ENCODE peak calls at places on chromosomes 11 and 22, in nine cellular contexts. W, J, G, F, N, T, A, V and Q are unnamed samples. For H3K9me3, the result is how much of the 10 kb centered on the place peaks cover.

GRCh38 chr11:46278387-46279173 is 1.1 kb downstream of the CREB3L1 start:
- DNase-seq in W (no peak), J (no peak), G (no peak), F (no peak), N (no peak), T (no peak), A (no peak), V (no peak), Q (no peak)

GRCh38 chr11:128453444-128454336 is 133.7 kb downstream of the ETS1 start:
- DNase-seq in W (no peak), J (peak), G (peak), F (peak), N (no peak), T (peak), A (no peak), V (no peak), Q (no peak)

GRCh38 chr11:112871909-112872511 is 89.2 kb upstream of the NCAM1 start:
- DNase-seq in W (no peak), J (no peak), G (no peak), F (no peak), N (no peak), T (no peak), A (no peak), V (no peak), Q (no peak)

GRCh38 chr11:103532133-103532788 is 423.0 kb downstream of the DYNC2H1 start:
- DNase-seq in W (no peak), J (no peak), G (no peak), F (no peak), N (no peak), T (peak), A (no peak), V (no peak), Q (no peak)

GRCh38 chr11:34302046-34302921 is 55.5 kb downstream of the ABTB2 start:
- DNase-seq in W (no peak), J (no peak), G (no peak), F (no peak), N (no peak), T (peak), A (no peak), V (no peak), Q (no peak)

GRCh38 chr22:30079952-30080533 is at the start of gene HORMAD2:
- DNase-seq in W (no peak), J (no peak), G (peak), F (no peak), N (no peak), T (no peak), A (no peak), V (no peak), Q (no peak)

GRCh38 chr22:39526736-39527171 is 5.8 kb downstream of the RPS19BP1 start:
- DNase-seq in W (peak), J (no peak), G (no peak), F (no peak), N (no peak), T (no peak), A (no peak), V (no peak), Q (no peak)

GRCh38 chr11:9615031-9615451 is 41.6 kb downstream of the WEE1 start:
- DNase-seq in W (peak), J (no peak), G (no peak), F (no peak), N (no peak), T (no peak), A (no peak), V (no peak), Q (no peak)

GRCh38 chr11:124746621-124747243 is 5.3 kb downstream of the VSIG2 start:
- DNase-seq in W (peak), J (peak), G (peak), F (no peak), N (peak), T (peak), A (peak), V (peak), Q (peak)

DNA sequence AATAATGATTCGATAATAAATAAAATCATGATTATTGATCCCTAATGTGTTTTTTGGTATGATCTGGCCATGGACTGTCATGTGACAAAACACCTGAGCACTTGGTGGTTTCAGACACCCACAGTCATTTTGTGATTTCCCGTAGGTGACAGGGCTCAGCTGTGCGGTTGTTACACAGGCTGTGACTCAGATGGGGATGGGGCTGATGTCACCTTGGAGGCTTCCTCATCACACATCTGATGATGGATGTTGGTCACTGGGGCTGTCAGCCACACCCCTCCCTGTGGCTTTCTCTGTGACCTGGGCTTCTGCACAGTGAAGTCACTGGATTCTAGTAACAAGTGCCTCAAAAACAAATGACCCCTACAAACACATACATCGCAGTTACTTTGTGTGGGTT is 995.1 kb downstream of the BRD1 start:
- DNase-seq in W (no peak), J (no peak), G (no peak), F (no peak), N (no peak), T (no peak), A (no peak), V (no peak), Q (no peak)
- H3K9me3 ChIP-seq in W (under half), J (under half), G (under half), F (under half), N (under half), T (under half), A (under half), V (under half), Q (under half)

DNA sequence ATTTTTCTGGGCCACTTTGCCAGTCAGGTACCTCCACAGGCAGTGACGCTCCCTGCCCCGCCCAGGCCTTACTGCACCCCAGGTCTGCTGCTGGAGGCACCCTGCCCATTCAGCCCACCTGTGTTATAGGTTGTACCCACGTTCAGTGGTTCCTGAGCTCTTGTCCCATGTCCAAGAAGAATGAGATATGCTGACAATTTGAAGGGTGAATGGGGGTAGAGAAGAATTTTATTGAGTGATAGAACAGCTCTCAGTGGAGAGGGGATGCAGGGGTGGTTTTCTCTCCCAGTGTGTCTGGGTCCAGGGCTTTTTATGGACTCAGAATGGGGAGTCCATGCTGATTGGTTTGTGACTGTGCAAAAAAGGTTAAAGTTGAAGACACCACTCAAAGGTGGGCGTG is 149.7 kb downstream of the LDLRAD3 start:
- DNase-seq in W (no peak), J (no peak), G (no peak), F (no peak), N (no peak), T (no peak), A (no peak), V (no peak), Q (no peak)
- H3K9me3 ChIP-seq in W (under half), J (under half), G (under half), F (under half), N (under half), T (under half), A (under half), V (under half), Q (under half)

GRCh38 chr22:49461674-49462073 is 366.0 kb downstream of the BRD1 start:
- DNase-seq in W (no peak), J (no peak), G (no peak), F (no peak), N (no peak), T (no peak), A (no peak), V (no peak), Q (no peak)
- H3K9me3 ChIP-seq in W (under half), J (under half), G (under half), F (under half), N (under half), T (under half), A (under half), V (under half), Q (under half)

GRCh38 chr22:47220752-47221151 is 458.3 kb downstream of the TBC1D22A start:
- DNase-seq in W (no peak), J (no peak), G (no peak), F (no peak), N (no peak), T (no peak), A (no peak), V (no peak), Q (no peak)

GRCh38 chr22:47221840-47222615 is 459.6 kb downstream of the TBC1D22A start:
- DNase-seq in W (no peak), J (peak), G (no peak), F (no peak), N (no peak), T (no peak), A (no peak), V (no peak), Q (no peak)

GRCh38 chr22:47228767-47229166 is 466.3 kb downstream of the TBC1D22A start:
- DNase-seq in W (no peak), J (no peak), G (no peak), F (no peak), N (no peak), T (no peak), A (no peak), V (no peak), Q (no peak)

GRCh38 chr22:47225931-47226633 is 463.6 kb downstream of the TBC1D22A start:
- DNase-seq in W (no peak), J (peak), G (no peak), F (no peak), N (no peak), T (no peak), A (no peak), V (no peak), Q (no peak)

DNA sequence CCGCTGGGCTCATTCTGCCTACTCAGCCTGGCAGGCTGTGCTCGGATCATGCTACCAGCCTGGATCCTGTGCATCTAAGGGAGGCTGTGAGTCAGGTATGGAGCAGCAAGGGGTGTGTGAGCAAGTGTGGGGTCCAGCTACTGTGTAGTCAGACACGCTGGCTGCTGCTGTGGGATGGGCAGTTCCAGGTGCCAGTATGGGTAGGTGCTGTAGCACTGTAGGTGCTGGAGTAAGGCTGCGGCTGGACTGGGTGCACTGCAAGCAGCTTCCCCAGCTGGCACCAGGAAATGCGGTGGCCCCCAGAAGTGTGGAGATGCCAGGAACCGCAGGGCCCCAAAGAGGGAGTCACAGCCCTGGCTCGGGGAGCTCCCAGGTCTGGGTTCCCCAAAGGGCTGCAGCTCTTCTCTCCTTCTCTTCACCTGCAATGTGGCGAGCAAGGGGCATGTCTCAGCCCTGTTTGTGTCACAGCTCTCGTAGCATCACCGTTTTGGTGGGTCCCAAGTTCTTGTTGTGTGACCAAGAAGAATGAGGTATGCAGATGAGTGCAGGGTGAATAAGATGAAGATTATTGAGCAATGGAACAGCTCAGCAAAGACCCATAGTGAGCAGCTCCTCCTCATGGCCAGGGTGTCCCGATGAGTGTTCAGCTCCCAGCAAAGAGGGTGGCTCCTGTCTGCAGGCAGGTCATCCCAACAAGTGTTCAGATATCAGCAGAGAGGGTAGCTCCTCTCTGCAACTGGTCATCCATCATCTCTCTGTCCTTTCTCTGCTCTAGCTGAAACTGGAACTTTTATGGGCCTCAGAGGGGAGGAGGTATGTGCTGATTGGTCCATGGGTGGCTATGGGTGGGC is 462.9 kb downstream of the TBC1D22A start:
- DNase-seq in W (no peak), J (peak), G (no peak), F (no peak), N (no peak), T (no peak), A (no peak), V (no peak), Q (no peak)
- H3K9me3 ChIP-seq in W (under half), J (under half), G (under half), F (under half), N (under half), T (under half), A (under half), V (under half), Q (under half)

DNA sequence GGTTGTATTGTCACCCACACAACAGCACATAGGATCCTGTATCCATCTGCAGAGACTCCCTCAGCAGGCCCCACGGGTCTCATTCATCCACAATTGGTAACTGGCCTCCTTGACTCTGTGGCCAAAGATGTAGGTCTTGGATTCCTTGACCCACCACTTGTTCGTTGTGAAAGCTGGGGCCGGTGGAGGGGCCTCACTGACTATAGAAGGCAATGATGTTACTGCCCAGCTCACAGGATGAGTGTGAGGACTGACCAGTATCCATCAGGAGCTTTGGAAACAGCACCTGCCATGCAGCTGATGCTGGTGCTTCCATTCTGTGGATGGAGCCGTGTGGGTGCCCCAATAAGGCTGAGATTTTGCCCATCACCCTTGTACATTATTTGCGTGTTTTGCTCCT is 615.7 kb downstream of the BRD1 start:
- DNase-seq in W (no peak), J (peak), G (peak), F (no peak), N (no peak), T (no peak), A (no peak), V (no peak), Q (no peak)
- H3K9me3 ChIP-seq in W (under half), J (under half), G (under half), F (under half), N (under half), T (under half), A (under half), V (under half), Q (under half)

GRCh38 chr11:70404244-70404643 is 5.9 kb downstream of the CTTN start:
- DNase-seq in W (no peak), J (no peak), G (no peak), F (no peak), N (no peak), T (no peak), A (no peak), V (no peak), Q (no peak)
- H3K9me3 ChIP-seq in W (under half), J (under half), G (under half), F (under half), N (under half), T (under half), A (under half), V (under half), Q (under half)

GRCh38 chr11:123738374-123738773 is 3.1 kb downstream of the ZNF202 start:
- DNase-seq in W (no peak), J (no peak), G (no peak), F (no peak), N (no peak), T (no peak), A (no peak), V (no peak), Q (no peak)

GRCh38 chr11:123740787-123741158 is 687 bp downstream of the ZNF202 start:
- DNase-seq in W (no peak), J (no peak), G (no peak), F (no peak), N (no peak), T (peak), A (no peak), V (no peak), Q (no peak)

GRCh38 chr11:123741159-123741951 is at the start of gene ZNF202:
- DNase-seq in W (peak), J (peak), G (peak), F (peak), N (peak), T (peak), A (peak), V (peak), Q (peak)

GRCh38 chr11:123742334-123742733 is 874 bp upstream of the ZNF202 start:
- DNase-seq in W (no peak), J (no peak), G (no peak), F (no peak), N (no peak), T (no peak), A (no peak), V (no peak), Q (no peak)

GRCh38 chr11:123736769-123737168 is 4.7 kb downstream of the ZNF202 start:
- DNase-seq in W (no peak), J (no peak), G (no peak), F (no peak), N (no peak), T (no peak), A (no peak), V (no peak), Q (no peak)
- H3K9me3 ChIP-seq in W (under half), J (under half), G (under half), F (under half), N (under half), T (under half), A (under half), V (under half), Q (under half)

GRCh38 chr22:47377926-47378560 is 615.6 kb downstream of the TBC1D22A start:
- DNase-seq in W (no peak), J (no peak), G (peak), F (no peak), N (no peak), T (no peak), A (no peak), V (no peak), Q (no peak)
- H3K9me3 ChIP-seq in W (under half), J (under half), G (under half), F (under half), N (under half), T (under half), A (under half), V (under half), Q (under half)

DNA sequence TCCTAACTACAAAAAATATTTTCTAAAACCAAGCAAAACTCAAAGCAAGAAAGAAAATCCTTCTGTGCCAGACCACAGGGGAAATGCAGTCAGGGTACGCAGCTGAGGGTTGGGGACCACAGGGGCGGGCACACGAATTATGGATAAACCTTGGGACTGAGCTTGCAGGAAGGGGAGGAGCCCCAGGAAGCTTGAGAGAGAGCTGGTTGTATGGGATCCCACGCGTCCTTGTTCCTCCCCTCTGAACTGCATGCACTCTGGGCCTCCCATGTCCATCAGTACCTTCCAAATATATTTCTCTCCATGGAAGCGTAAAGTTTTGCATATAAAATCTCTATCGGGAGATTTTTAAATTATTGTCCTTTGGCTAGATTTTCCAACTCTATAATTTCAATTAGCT is 673.4 kb downstream of the TBC1D22A start:
- DNase-seq in W (no peak), J (no peak), G (no peak), F (no peak), N (no peak), T (no peak), A (no peak), V (no peak), Q (no peak)
- H3K9me3 ChIP-seq in W (under half), J (under half), G (under half), F (under half), N (under half), T (under half), A (under half), V (under half), Q (under half)

GRCh38 chr11:130774703-130775102 is 141.6 kb downstream of the SNX19 start:
- DNase-seq in W (no peak), J (no peak), G (no peak), F (no peak), N (no peak), T (peak), A (no peak), V (no peak), Q (no peak)
- H3K9me3 ChIP-seq in W (under half), J (under half), G (under half), F (under half), N (under half), T (under half), A (under half), V (under half), Q (under half)